ENCODE peak calls at places on chromosomes 11 and 22, in nine cellular contexts. D is psoas muscle; B is NCI-H2081; P is stimulated activated CD8-positive, alpha-beta memory T cell treated with anti-CD3 and anti-CD28 coated beads, Interleukin-7, amount 100 ng/mL, for 1 hour; F is RWPE1; A is spleen; L is M059J; I is Kasumi-1; Z is IMR-90. H is an unnamed sample.

GRCh38 chr11:25317221-25317620 is 820.4 kb downstream of the LUZP2 start:
- DNase-seq in D (no peak), B (no peak), P (no peak), F (peak), A (no peak), L (no peak), I (no peak), Z (peak), H (no peak)

GRCh38 chr11:29518389-29519174 is 498.2 kb downstream of the KCNA4 start:
- DNase-seq in D (no peak), B (no peak), P (no peak), F (no peak), A (no peak), L (no peak), I (peak), Z (no peak), H (no peak)

GRCh38 chr11:57340228-57340627 is 2.1 kb downstream of the P2RX3 start:
- DNase-seq in D (no peak), B (no peak), P (no peak), F (no peak), A (peak), L (peak), I (peak), Z (no peak), H (no peak)

GRCh38 chr11:70468256-70469230 is 70.2 kb downstream of the CTTN start:
- DNase-seq in D (no peak), B (no peak), P (no peak), F (no peak), A (peak), L (no peak), I (no peak), Z (no peak), H (no peak)

GRCh38 chr11:130798280-130798679 is 118.0 kb downstream of the SNX19 start:
- DNase-seq in D (no peak), B (no peak), P (no peak), F (peak), A (no peak), L (peak), I (no peak), Z (peak), H (no peak)

GRCh38 chr11:130214861-130215530 is 55.4 kb downstream of the ST14 start:
- DNase-seq in D (no peak), B (no peak), P (no peak), F (no peak), A (no peak), L (no peak), I (no peak), Z (no peak), H (no peak)

GRCh38 chr22:17281026-17281809 is 62.0 kb upstream of the ADA2 start:
- DNase-seq in D (no peak), B (no peak), P (no peak), F (no peak), A (peak), L (no peak), I (no peak), Z (no peak), H (no peak)

GRCh38 chr11:127338380-127339259 is 338.1 kb upstream of the KIRREL3 start:
- DNase-seq in D (no peak), B (no peak), P (no peak), F (no peak), A (no peak), L (peak), I (no peak), Z (no peak), H (no peak)

GRCh38 chr11:111770581-111771134 is 4.5 kb upstream of the PPP2R1B start:
- DNase-seq in D (no peak), B (peak), P (no peak), F (no peak), A (no peak), L (peak), I (no peak), Z (no peak), H (no peak)

GRCh38 chr11:70731670-70732492 is 333.6 kb downstream of the CTTN start:
- DNase-seq in D (no peak), B (no peak), P (no peak), F (no peak), A (peak), L (no peak), I (no peak), Z (no peak), H (peak)

GRCh38 chr11:117187799-117188481 is 9.4 kb downstream of the SIDT2 start:
- DNase-seq in D (no peak), B (no peak), P (no peak), F (no peak), A (no peak), L (no peak), I (no peak), Z (no peak), H (peak)

GRCh38 chr22:49084203-49084602 is 743.5 kb downstream of the BRD1 start:
- DNase-seq in D (no peak), B (peak), P (no peak), F (no peak), A (peak), L (no peak), I (no peak), Z (no peak), H (peak)

GRCh38 chr11:85661972-85662664 is 2.8 kb downstream of the CREBZF start:
- DNase-seq in D (no peak), B (no peak), P (no peak), F (no peak), A (no peak), L (no peak), I (no peak), Z (peak), H (no peak)

GRCh38 chr11:65576232-65576866 is 496 bp downstream of the EHBP1L1 start:
- DNase-seq in D (peak), B (no peak), P (no peak), F (no peak), A (no peak), L (no peak), I (no peak), Z (no peak), H (no peak)

GRCh38 chr11:8567597-8568198 is 26.3 kb downstream of the STK33 start:
- DNase-seq in D (no peak), B (no peak), P (no peak), F (peak), A (no peak), L (peak), I (no peak), Z (peak), H (no peak)

GRCh38 chr22:44272330-44272729 is 40.4 kb downstream of the SHISAL1 start:
- DNase-seq in D (no peak), B (no peak), P (no peak), F (no peak), A (peak), L (no peak), I (no peak), Z (no peak), H (no peak)

GRCh38 chr11:45166604-45166897 is 20.1 kb downstream of the PRDM11 start:
- DNase-seq in D (no peak), B (no peak), P (no peak), F (no peak), A (no peak), L (no peak), I (no peak), Z (no peak), H (no peak)

GRCh38 chr22:29470159-29470855 is 9.7 kb upstream of the NEFH start:
- DNase-seq in D (peak), B (peak), P (peak), F (peak), A (peak), L (peak), I (peak), Z (peak), H (no peak)

GRCh38 chr22:50306753-50307749 is at the start of gene PLXNB2:
- DNase-seq in D (peak), B (peak), P (no peak), F (no peak), A (no peak), L (peak), I (peak), Z (peak), H (no peak)

GRCh38 chr11:8917157-8917820 is 6.3 kb downstream of the AKIP1 start:
- DNase-seq in D (peak), B (no peak), P (no peak), F (peak), A (no peak), L (peak), I (no peak), Z (peak), H (no peak)

GRCh38 chr11:129208863-129209262 is 16.7 kb upstream of the ARHGAP32 start:
- DNase-seq in D (no peak), B (no peak), P (no peak), F (no peak), A (no peak), L (peak), I (no peak), Z (peak), H (no peak)